ENCODE peak calls at places on chromosomes 13 and 19, in seven cellular contexts. Y is cardiac muscle cell; S is CD4-positive, CD25-positive, alpha-beta regulatory T cell; E is endothelial cell of umbilical vein; D is SJSA1; I is tibial artery; L is naive thymus-derived CD4-positive, alpha-beta T cell. H is an unnamed sample.

GRCh38 chr19:601790-602189 is 12.1 kb downstream of the HCN2 start:
- DNase-seq in Y (no peak), S (no peak), E (no peak), D (no peak), I (no peak), L (no peak), H (no peak)

GRCh38 chr13:89066868-89067466 is 1395.8 kb downstream of the SLITRK5 start:
- DNase-seq in Y (peak; percentile 75), S (peak; percentile 1), E (no peak), D (no peak), I (no peak), L (no peak), H (no peak)

GRCh38 chr13:72025836-72026235 is 158.8 kb upstream of the DACH1 start:
- DNase-seq in Y (no peak), S (no peak), E (no peak), D (no peak), I (no peak), L (no peak), H (no peak)

GRCh38 chr13:44399045-44399444 is 25.4 kb downstream of the SERP2 start:
- DNase-seq in Y (no peak), S (no peak), E (no peak), D (no peak), I (no peak), L (no peak), H (no peak)

GRCh38 chr19:55465460-55466245 is 1.1 kb upstream of the C19orf85 start:
- DNase-seq in Y (no peak), S (no peak), E (no peak), D (no peak), I (no peak), L (no peak), H (no peak)

GRCh38 chr19:39970424-39970673 is 616 bp upstream of the PSMC4 start:
- DNase-seq in Y (no peak), S (no peak), E (no peak), D (no peak), I (no peak), L (no peak), H (no peak)

GRCh38 chr19:40265055-40265762 is 19.9 kb downstream of the AKT2 start:
- DNase-seq in Y (no peak), S (no peak), E (no peak), D (no peak), I (no peak), L (no peak), H (no peak)

GRCh38 chr19:4373601-4374441 is 26.5 kb downstream of the SH3GL1 start:
- DNase-seq in Y (no peak), S (no peak), E (no peak), D (peak; percentile 50), I (peak; percentile 74), L (no peak), H (no peak)

GRCh38 chr19:14471436-14472187 is 3.5 kb downstream of the PTGER1 start:
- DNase-seq in Y (no peak), S (no peak), E (no peak), D (no peak), I (no peak), L (no peak), H (no peak)

GRCh38 chr13:33185853-33186252 is 99.7 kb downstream of the STARD13 start:
- DNase-seq in Y (no peak), S (no peak), E (peak; percentile 60), D (no peak), I (no peak), L (no peak), H (no peak)

GRCh38 chr19:31349160-31349881 is at the start of gene TSHZ3:
- DNase-seq in Y (peak; percentile 61), S (peak; percentile 61), E (peak; percentile 22), D (peak; percentile 92), I (peak; percentile 78), L (peak; percentile 44), H (peak; percentile 88)
- H3K4me3 ChIP-seq in Y (peak within 1 kb of the TSS; percentile 93), S (peak within 1 kb of the TSS; percentile 62), E (peak within 1 kb of the TSS; percentile 71), D (peak within 1 kb of the TSS; percentile 99), I (peak within 1 kb of the TSS; percentile 97), L (peak within 1 kb of the TSS; percentile 57), H (peak within 1 kb of the TSS; percentile 98)

GRCh38 chr19:7985481-7985911 is 19.9 kb downstream of the ELAVL1 start:
- DNase-seq in Y (no peak), S (no peak), E (no peak), D (no peak), I (no peak), L (no peak), H (no peak)

GRCh38 chr19:7983286-7983950 is 22.0 kb downstream of the ELAVL1 start:
- DNase-seq in Y (no peak), S (no peak), E (no peak), D (no peak), I (no peak), L (no peak), H (no peak)

GRCh38 chr19:7982651-7983099 is 22.8 kb downstream of the ELAVL1 start:
- DNase-seq in Y (no peak), S (no peak), E (no peak), D (no peak), I (no peak), L (no peak), H (no peak)

GRCh38 chr19:7982103-7982502 is 23.3 kb downstream of the ELAVL1 start:
- DNase-seq in Y (no peak), S (no peak), E (no peak), D (no peak), I (no peak), L (no peak), H (no peak)

GRCh38 chr19:7983995-7984837 is 21.2 kb downstream of the ELAVL1 start:
- DNase-seq in Y (no peak), S (no peak), E (no peak), D (no peak), I (no peak), L (no peak), H (no peak)
- H3K36me3 ChIP-seq in Y (peaks cover 50% of the 10 kb centered on the region), S (peaks cover 81% of the 10 kb centered on the region), E (peaks cover 9% of the 10 kb centered on the region), D (peaks cover 88% of the 10 kb centered on the region), I (peaks cover 32% of the 10 kb centered on the region), L (no peaks in the 10 kb centered on the region), H (peaks cover 96% of the 10 kb centered on the region)

GRCh38 chr19:11652492-11652891 is 55.2 kb downstream of the ZNF627 start:
- DNase-seq in Y (no peak), S (no peak), E (no peak), D (no peak), I (no peak), L (no peak), H (no peak)

GRCh38 chr19:11656535-11656934 is 59.3 kb downstream of the ZNF627 start:
- DNase-seq in Y (no peak), S (no peak), E (no peak), D (no peak), I (no peak), L (no peak), H (no peak)

GRCh38 chr19:11651062-11651461 is 53.8 kb downstream of the ZNF627 start:
- DNase-seq in Y (no peak), S (no peak), E (no peak), D (no peak), I (no peak), L (no peak), H (no peak)

GRCh38 chr19:11649941-11650340 is 52.7 kb downstream of the ZNF627 start:
- DNase-seq in Y (no peak), S (no peak), E (no peak), D (no peak), I (no peak), L (no peak), H (no peak)

GRCh38 chr19:11652056-11652455 is 54.8 kb downstream of the ZNF627 start:
- DNase-seq in Y (no peak), S (no peak), E (no peak), D (no peak), I (no peak), L (no peak), H (no peak)
- H3K9me3 ChIP-seq in Y (peaks cover 10% of the 10 kb centered on the region), S (peaks cover 42% of the 10 kb centered on the region), E (peaks cover 10% of the 10 kb centered on the region), D (peaks cover 38% of the 10 kb centered on the region), I (no peaks in the 10 kb centered on the region), L (peaks cover 38% of the 10 kb centered on the region), H (peaks cover 68% of the 10 kb centered on the region)

DNA sequence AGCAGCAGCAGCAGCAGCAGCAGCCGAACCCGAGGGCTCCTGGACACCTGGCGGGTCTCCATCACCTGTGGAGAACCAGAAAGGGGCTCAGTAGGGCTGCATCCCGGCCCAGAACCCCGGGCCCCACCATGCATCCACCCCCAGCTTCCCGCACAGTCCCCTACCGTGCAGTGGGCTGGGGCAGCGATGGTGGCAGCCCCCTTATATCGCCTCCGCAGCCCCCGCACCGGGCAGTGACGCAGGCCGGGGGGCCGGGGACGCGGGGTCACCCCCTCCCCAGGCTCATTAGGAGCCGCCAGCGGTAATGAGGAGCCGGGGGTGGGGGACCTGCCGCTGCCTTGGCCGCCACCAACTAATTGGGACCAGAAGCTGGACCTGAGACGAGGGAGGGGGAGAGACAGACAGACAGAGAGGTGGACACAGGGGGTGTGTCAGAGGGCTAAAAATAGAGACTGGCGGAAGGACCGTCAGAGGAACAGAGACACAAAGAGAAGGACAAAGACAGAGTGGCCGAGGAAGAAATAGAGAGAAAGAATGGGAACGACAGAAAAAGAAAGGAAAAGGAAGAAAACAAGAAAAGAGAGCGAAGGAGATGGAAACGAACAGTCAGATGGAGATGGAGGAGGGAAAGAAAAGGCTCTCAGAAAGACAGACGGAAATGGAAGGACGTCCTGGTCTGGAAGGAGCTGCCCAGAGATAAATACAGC is at the start of gene PTH2:
- DNase-seq in Y (no peak), S (no peak), E (no peak), D (no peak), I (no peak), L (no peak), H (no peak)
- H3K4me3 ChIP-seq in Y (peak within 1 kb of the TSS; percentile 14), S (peak within 1 kb of the TSS; percentile 61), E (no peak within 1 kb of the TSS), D (no peak within 1 kb of the TSS), I (no peak within 1 kb of the TSS), L (peak within 1 kb of the TSS; percentile 52), H (no peak within 1 kb of the TSS)

DNA sequence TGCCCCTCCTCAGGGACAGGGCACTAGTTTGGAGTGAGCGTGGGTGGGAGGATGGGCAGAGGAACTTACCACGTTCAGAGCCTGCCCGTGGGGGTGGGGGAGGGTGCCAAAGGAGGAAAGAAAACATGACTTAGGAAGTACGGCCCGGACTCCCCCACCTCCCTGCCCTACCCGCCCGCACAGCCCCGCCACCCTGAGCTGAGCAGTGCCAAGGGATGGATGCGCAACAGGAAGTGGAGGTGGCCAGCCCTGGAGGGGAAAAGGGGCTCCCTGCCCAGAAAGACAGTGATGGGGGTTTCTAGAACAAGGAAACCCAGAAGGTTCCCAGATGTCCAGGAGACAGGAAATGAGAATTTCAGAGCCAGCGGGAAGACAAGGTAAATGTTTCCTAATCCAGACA is 6.3 kb downstream of the TEAD2 start:
- DNase-seq in Y (no peak), S (no peak), E (no peak), D (no peak), I (no peak), L (no peak), H (no peak)
- H3K36me3 ChIP-seq in Y (peaks cover 43% of the 10 kb centered on the region), S (no peaks in the 10 kb centered on the region), E (peaks cover 15% of the 10 kb centered on the region), D (peaks cover 41% of the 10 kb centered on the region), I (peaks cover 47% of the 10 kb centered on the region), L (no peaks in the 10 kb centered on the region), H (no peaks in the 10 kb centered on the region)

H was measured in MG63.